ENCODE peak calls at places on chromosomes 11 and 22, in four cellular contexts. H, J, O and X are unnamed samples.

GRCh38 chr11:46944356-46944755 is 7.8 kb downstream of the CSTPP1 start:
- DNase-seq in J (no peak), H (no peak), O (no peak), X (no peak)

GRCh38 chr11:405976-406795 is 8.6 kb downstream of the SIGIRR start:
- DNase-seq in O (peak), J (no peak), H (no peak), X (no peak)

GRCh38 chr11:2728663-2729332 is 29.0 kb upstream of the KCNQ1OT1 start:
- DNase-seq in J (no peak), O (no peak), H (no peak), X (peak)

GRCh38 chr11:66505276-66505816 is 5.1 kb upstream of the BBS1 start:
- DNase-seq in O (no peak), J (no peak), H (no peak), X (no peak)

GRCh38 chr11:26510201-26510600 is 61.9 kb downstream of the MUC15 start:
- DNase-seq in J (no peak), O (no peak), H (no peak), X (no peak)

GRCh38 chr11:88104408-88104807 is 70.8 kb downstream of the RAB38 start:
- DNase-seq in O (no peak), J (no peak), H (no peak), X (no peak)

GRCh38 chr22:29003975-29004646 is 57.5 kb downstream of the C22orf31 start:
- DNase-seq in H (peak), O (no peak), J (no peak), X (no peak)

GRCh38 chr11:61522881-61523280 is 14.3 kb downstream of the LRRC10B start:
- DNase-seq in J (no peak), H (no peak), O (no peak), X (no peak)

GRCh38 chr11:31817621-31818493 is 6.7 kb upstream of the PAX6 start:
- DNase-seq in J (no peak), O (no peak), H (no peak), X (no peak)

GRCh38 chr11:11135820-11136476 is 217.1 kb downstream of the CSNK2A3 start:
- DNase-seq in H (no peak), O (no peak), J (no peak), X (no peak)

GRCh38 chr11:32382339-32383049 is 52.8 kb downstream of the WT1 start:
- DNase-seq in J (no peak), O (no peak), H (no peak), X (no peak)

GRCh38 chr11:64429970-64430369 is 71.0 kb downstream of the RPS6KA4 start:
- DNase-seq in H (no peak), J (no peak), O (no peak), X (no peak)

GRCh38 chr11:87083029-87083428 is 45.3 kb downstream of the TMEM135 start:
- DNase-seq in O (no peak), H (no peak), J (no peak), X (no peak)

GRCh38 chr11:34650528-34650927 is 29.6 kb downstream of the EHF start:
- DNase-seq in O (no peak), J (no peak), H (no peak), X (no peak)

GRCh38 chr11:20193307-20193706 is 33.0 kb upstream of the DBX1 start:
- DNase-seq in J (no peak), H (no peak), O (no peak), X (no peak)

GRCh38 chr22:45185718-45186511 is 22.2 kb downstream of the NUP50 start:
- DNase-seq in O (no peak), J (no peak), H (no peak), X (no peak)

GRCh38 chr11:72030428-72031045 is 31.8 kb downstream of the IL18BP start:
- DNase-seq in H (no peak), J (no peak), O (no peak), X (no peak)

GRCh38 chr11:68677432-68677831 is 6.9 kb upstream of the GAL start:
- DNase-seq in O (no peak), J (no peak), H (no peak), X (peak)

GRCh38 chr11:124174001-124174400 is 9.1 kb upstream of the OR10D3 start:
- DNase-seq in O (no peak), H (peak), J (no peak), X (no peak)

GRCh38 chr11:103878646-103879045 is 157.8 kb upstream of the DDI1 start:
- DNase-seq in J (no peak), O (no peak), H (no peak), X (no peak)

GRCh38 chr11:76666408-76666807 is 4.1 kb downstream of the LRRC32 start:
- DNase-seq in O (peak), J (no peak), H (no peak), X (peak)

GRCh38 chr11:12942157-12942556 is 67.0 kb upstream of the RASSF10 start:
- DNase-seq in H (no peak), J (no peak), O (no peak), X (no peak)

GRCh38 chr11:65298655-65299179 is 15.9 kb upstream of the CDC42EP2 start:
- DNase-seq in O (peak), H (no peak), J (no peak), X (no peak)

GRCh38 chr22:46833228-46833627 is 70.8 kb downstream of the TBC1D22A start:
- DNase-seq in H (no peak), O (no peak), J (peak), X (no peak)

GRCh38 chr22:45882881-45883810 is 93.8 kb downstream of the WNT7B start:
- DNase-seq in H (no peak), J (no peak), O (peak), X (peak)